ENCODE peak calls at places on chromosomes 16 and 17, in five cellular contexts. T is heart right ventricle, C is cortex of kidney, W is HT1080, L is retina. N is an unnamed sample.

GRCh38 chr17:44146375-44147346 is 4.9 kb downstream of the HROB start:
- DNase-seq in L (no peak), T (peak), W (no peak), C (no peak), N (no peak)

GRCh38 chr16:50625374-50625773 is 55.7 kb downstream of the SNX20 start:
- DNase-seq in C (no peak), T (no peak), W (no peak), L (no peak), N (no peak)

GRCh38 chr17:78878871-78879270 is 24.1 kb downstream of the CEP295NL start:
- DNase-seq in W (no peak), L (no peak), T (no peak), C (no peak), N (no peak)

GRCh38 chr17:50459081-50459676 is 9.5 kb downstream of the CHAD start:
- DNase-seq in L (no peak), T (no peak), C (no peak), W (peak), N (no peak)

GRCh38 chr17:57211543-57211942 is 44.8 kb upstream of the MSI2 start:
- DNase-seq in L (no peak), C (no peak), T (no peak), W (peak), N (no peak)

GRCh38 chr17:59492091-59492451 is 73.3 kb upstream of the DHX40 start:
- DNase-seq in L (no peak), T (no peak), C (no peak), W (no peak), N (peak)

GRCh38 chr17:1041746-1042145 is 44.8 kb downstream of the TIMM22 start:
- DNase-seq in W (no peak), L (no peak), C (no peak), T (no peak), N (no peak)

GRCh38 chr17:21817791-21818364 is 125.6 kb downstream of the KCNJ18 start:
- DNase-seq in W (peak), C (no peak), T (no peak), L (no peak), N (no peak)

GRCh38 chr17:55391764-55392467 is 29.7 kb downstream of the MMD start:
- DNase-seq in C (no peak), L (no peak), T (no peak), W (no peak), N (no peak)

GRCh38 chr17:68522266-68522665 is 10.0 kb downstream of the PRKAR1A start:
- DNase-seq in W (no peak), T (no peak), C (no peak), L (no peak), N (no peak)

GRCh38 chr16:27254262-27254811 is 14.2 kb downstream of the NSMCE1 start:
- DNase-seq in C (no peak), T (no peak), L (no peak), W (no peak), N (peak)

GRCh38 chr17:69223809-69224208 is 4.8 kb downstream of the ABCA10 start:
- DNase-seq in C (no peak), T (no peak), W (peak), L (peak), N (no peak)

GRCh38 chr17:77470800-77471733 is 330.3 kb downstream of the SEC14L1 start:
- DNase-seq in L (no peak), C (no peak), T (peak), W (peak), N (no peak)

GRCh38 chr16:48321307-48322036 is 63.7 kb downstream of the SIAH1 start:
- DNase-seq in W (no peak), C (no peak), L (no peak), T (no peak), N (no peak)

GRCh38 chr17:63285566-63285965 is 160.5 kb downstream of the CYB561 start:
- DNase-seq in W (peak), C (no peak), L (no peak), T (no peak), N (no peak)

GRCh38 chr16:53404959-53405358 is 29.3 kb upstream of the RBL2 start:
- DNase-seq in C (no peak), W (no peak), T (no peak), L (no peak), N (no peak)